ENCODE peak calls at places on chromosome 15, in ten cellular contexts. Q is stimulated activated CD8-positive, alpha-beta memory T cell treated with anti-CD3 and anti-CD28 coated beads, Interleukin-15, amount 100 ng/mL, for 48 hours; A is GM12892; D is posterior cingulate gyrus; F is COLO829; L is mucosa of descending colon; P is body of pancreas; G is IMR-90; K is kidney epithelial cell; N is cardiac fibroblast. V is an unnamed sample.

GRCh38 chr15:27027229-27027628 is 56.2 kb downstream of the GABRG3 start:
- DNase-seq in G (no peak), N (no peak), K (no peak), D (no peak), Q (no peak), F (no peak), P (no peak), A (no peak), L (no peak), V (no peak)

GRCh38 chr15:97745481-97746071 is 214.9 kb upstream of the ARRDC4 start:
- DNase-seq in K (no peak), Q (peak), F (peak), G (no peak), D (no peak), P (peak), L (no peak), A (no peak), N (peak), V (no peak)

GRCh38 chr15:62578548-62578947 is 413.5 kb upstream of the C2CD4B start:
- DNase-seq in P (no peak), L (peak), F (no peak), N (no peak), A (no peak), D (no peak), G (no peak), K (no peak), Q (no peak), V (no peak)

GRCh38 chr15:90425726-90426346 is 37.8 kb downstream of the IQGAP1 start:
- DNase-seq in G (no peak), D (peak), Q (no peak), K (no peak), F (no peak), A (no peak), N (no peak), P (no peak), L (no peak), V (no peak)

GRCh38 chr15:25862469-25863066 is 559 bp downstream of the ATP10A start:
- DNase-seq in A (no peak), K (no peak), N (peak), F (no peak), P (no peak), D (peak), G (no peak), Q (no peak), L (peak), V (no peak)

GRCh38 chr15:33218071-33218491 is 23.6 kb upstream of the FMN1 start:
- DNase-seq in G (no peak), L (no peak), D (no peak), A (no peak), Q (no peak), F (peak), N (no peak), P (no peak), K (no peak), V (no peak)

GRCh38 chr15:51536965-51537574 is 85.5 kb downstream of the DMXL2 start:
- DNase-seq in Q (no peak), A (no peak), K (no peak), N (peak), L (no peak), D (no peak), P (no peak), F (peak), G (peak), V (no peak)

GRCh38 chr15:26132786-26133185 is 269.7 kb upstream of the ATP10A start:
- DNase-seq in N (no peak), G (no peak), D (no peak), L (no peak), Q (no peak), F (no peak), A (no peak), K (no peak), P (no peak), V (no peak)

GRCh38 chr15:77817434-77817833 is 184.7 kb upstream of the LINGO1 start:
- DNase-seq in D (no peak), Q (no peak), P (no peak), G (no peak), L (no peak), F (no peak), A (no peak), N (no peak), K (no peak), V (no peak)

GRCh38 chr15:48717458-48717857 is 71.9 kb upstream of the FBN1 start:
- DNase-seq in D (no peak), N (peak), P (no peak), A (no peak), L (no peak), K (no peak), G (peak), F (no peak), Q (no peak), V (no peak)

GRCh38 chr15:90839187-90840071 is 29.0 kb upstream of the FURIN start:
- DNase-seq in L (peak), P (no peak), K (no peak), Q (no peak), F (no peak), D (peak), A (peak), N (no peak), G (peak), V (no peak)

GRCh38 chr15:88131937-88132336 is 124.6 kb downstream of the NTRK3 start:
- DNase-seq in G (no peak), N (no peak), P (no peak), F (no peak), K (no peak), D (no peak), L (no peak), A (no peak), Q (no peak), V (no peak)

GRCh38 chr15:89408512-89409183 is 74.0 kb upstream of the POLG start:
- DNase-seq in Q (no peak), K (no peak), G (peak), A (no peak), N (peak), D (peak), F (no peak), P (no peak), L (no peak), V (no peak)

GRCh38 chr15:68252925-68253534 is 23.5 kb upstream of the CLN6 start:
- DNase-seq in Q (no peak), A (peak), P (peak), F (peak), K (no peak), G (peak), N (peak), D (no peak), L (no peak), V (peak)

GRCh38 chr15:33068531-33068990 is 126.0 kb downstream of the FMN1 start:
- DNase-seq in L (peak), A (no peak), N (no peak), Q (no peak), P (peak), G (no peak), F (no peak), D (no peak), K (peak), V (peak)

GRCh38 chr15:60982249-60982932 is 246.7 kb downstream of the RORA start:
- DNase-seq in G (peak), P (no peak), L (no peak), F (no peak), D (no peak), Q (no peak), K (no peak), N (peak), A (no peak), V (no peak)

GRCh38 chr15:43911235-43911661 is 84.4 kb downstream of the WDR76 start:
- DNase-seq in N (peak), D (peak), Q (no peak), K (no peak), P (no peak), F (peak), G (peak), A (no peak), L (no peak), V (no peak)

GRCh38 chr15:31031471-31032064 is 40.1 kb upstream of the MTMR10 start:
- DNase-seq in L (no peak), P (no peak), Q (no peak), D (no peak), G (peak), F (no peak), A (no peak), K (no peak), N (peak), V (no peak)

GRCh38 chr15:52678036-52678467 is 1.1 kb downstream of the ATOSA start:
- DNase-seq in A (no peak), Q (peak), L (peak), G (peak), F (no peak), K (no peak), N (peak), P (peak), D (peak), V (no peak)

GRCh38 chr15:60179786-60180391 is 175.8 kb downstream of the FOXB1 start:
- DNase-seq in N (peak), A (no peak), F (peak), D (no peak), K (no peak), G (peak), L (no peak), P (peak), Q (no peak), V (peak)

GRCh38 chr15:79373068-79373467 is 59.1 kb upstream of the MINAR1 start:
- DNase-seq in F (no peak), Q (no peak), N (no peak), G (peak), L (no peak), K (no peak), D (no peak), A (no peak), P (no peak), V (no peak)

GRCh38 chr15:52103217-52104207 is 9.1 kb downstream of the BCL2L10 start:
- DNase-seq in P (peak), A (no peak), D (peak), K (peak), Q (no peak), F (peak), N (peak), G (peak), L (no peak), V (no peak)

GRCh38 chr15:81256916-81257315 is 60.2 kb downstream of the IL16 start:
- DNase-seq in Q (no peak), P (no peak), D (no peak), K (no peak), F (peak), G (peak), L (no peak), N (peak), A (no peak), V (no peak)

GRCh38 chr15:80317389-80318169 is 65.6 kb upstream of the CTXND1 start:
- DNase-seq in A (no peak), N (peak), D (no peak), P (no peak), L (no peak), Q (no peak), F (peak), K (no peak), G (peak), V (no peak)

GRCh38 chr15:64614519-64614918 is 154.1 kb downstream of the ZNF609 start:
- DNase-seq in F (no peak), P (no peak), A (no peak), L (no peak), Q (no peak), D (no peak), N (no peak), K (no peak), G (no peak), V (no peak)

GRCh38 chr15:68328485-68328884 is 50.9 kb downstream of the FEM1B start:
- DNase-seq in G (no peak), Q (no peak), N (no peak), A (no peak), K (no peak), P (no peak), L (no peak), F (no peak), D (no peak), V (no peak)

GRCh38 chr15:60899967-60900356 is 329.1 kb downstream of the RORA start:
- DNase-seq in Q (no peak), G (no peak), L (no peak), A (no peak), F (no peak), K (no peak), N (no peak), P (no peak), D (no peak), V (no peak)

GRCh38 chr15:86063328-86064180 is 16.1 kb upstream of the AGBL1 start:
- DNase-seq in F (no peak), A (no peak), N (no peak), K (no peak), P (no peak), Q (no peak), G (no peak), L (no peak), D (no peak), V (no peak)

GRCh38 chr15:72382146-72382545 is 6.3 kb upstream of the HEXA start:
- DNase-seq in A (no peak), K (no peak), L (no peak), P (no peak), N (no peak), F (no peak), Q (no peak), D (no peak), G (no peak), V (no peak)

GRCh38 chr15:55846108-55846707 is 103.3 kb upstream of the PRTG start:
- DNase-seq in G (peak), Q (no peak), P (peak), F (peak), K (no peak), N (peak), L (no peak), D (no peak), A (no peak), V (peak)

GRCh38 chr15:39720081-39720480 is 62.6 kb downstream of the FSIP1 start:
- DNase-seq in P (no peak), G (no peak), Q (no peak), F (no peak), N (no peak), D (no peak), K (no peak), A (no peak), L (no peak), V (no peak)

GRCh38 chr15:60002528-60003218 is 1.4 kb upstream of the FOXB1 start:
- DNase-seq in Q (no peak), A (no peak), P (no peak), G (peak), F (no peak), K (no peak), N (no peak), D (no peak), L (no peak), V (no peak)

GRCh38 chr15:25545017-25545416 is 106.2 kb upstream of the UBE3A start:
- DNase-seq in K (peak), Q (peak), D (no peak), A (no peak), G (peak), N (no peak), P (no peak), L (no peak), F (peak), V (no peak)

GRCh38 chr15:79973445-79974180 is 2.6 kb upstream of the BCL2A1 start:
- DNase-seq in N (no peak), A (no peak), D (no peak), F (no peak), P (no peak), K (no peak), Q (peak), G (no peak), L (no peak), V (no peak)

GRCh38 chr15:25541228-25541627 is 102.4 kb upstream of the UBE3A start:
- DNase-seq in L (no peak), K (no peak), Q (no peak), F (no peak), N (no peak), A (no peak), P (no peak), D (no peak), G (no peak), V (no peak)

GRCh38 chr15:68614621-68615035 is 35.8 kb downstream of the CORO2B start:
- DNase-seq in D (peak), A (no peak), Q (no peak), N (peak), P (no peak), K (no peak), G (no peak), L (no peak), F (no peak), V (no peak)

GRCh38 chr15:100692671-100693070 is 90.3 kb downstream of the ASB7 start:
- DNase-seq in P (no peak), G (no peak), Q (no peak), A (no peak), N (no peak), K (no peak), F (no peak), L (no peak), D (no peak), V (no peak)

GRCh38 chr15:49495993-49496747 is 73.1 kb downstream of the FGF7 start:
- DNase-seq in G (peak), L (no peak), F (peak), Q (no peak), D (no peak), N (peak), A (no peak), P (no peak), K (no peak), V (no peak)

GRCh38 chr15:63461230-63461629 is 43.2 kb upstream of the USP3 start:
- DNase-seq in L (no peak), P (no peak), A (no peak), N (no peak), G (no peak), D (peak), K (no peak), F (no peak), Q (no peak), V (no peak)

GRCh38 chr15:101121511-101122090 is 130.2 kb downstream of the CHSY1 start:
- DNase-seq in K (no peak), G (peak), D (peak), F (no peak), L (peak), A (no peak), P (peak), Q (no peak), N (peak), V (no peak)

V was measured in NCI-H1417 treated with DMSO at 0.1 percent for 48 hours.